ENCODE peak calls at places on chromosomes 5 and 9, in six cellular contexts. C is tibial nerve, L is mucosa of descending colon, S is pancreas, Q is lower lobe of right lung, J is ovary. T is an unnamed sample.
A peak's percentile ranks its signal among the peaks of the same experiment; 100 is the strongest.

GRCh38 chr5:68661237-68661636 is 432.6 kb upstream of the SLC30A5 start:
- DNase-seq in S (no peak), Q (no peak), J (no peak), L (peak; percentile 60), C (no peak), T (no peak)

GRCh38 chr5:6728011-6728794 is 15.0 kb downstream of the TENT4A start:
- DNase-seq in S (no peak), J (peak; percentile 4), C (no peak), Q (no peak), L (no peak), T (no peak)

GRCh38 chr5:16916262-16916878 is 19.7 kb downstream of the MYO10 start:
- DNase-seq in S (no peak), C (no peak), Q (no peak), L (no peak), J (no peak), T (no peak)

GRCh38 chr5:58505502-58505901 is 14.3 kb downstream of the GAPT start:
- DNase-seq in J (no peak), C (no peak), S (no peak), Q (no peak), L (no peak), T (no peak)

GRCh38 chr9:78235296-78235770 is 542 bp upstream of the CEP78 start:
- DNase-seq in Q (no peak), S (no peak), C (no peak), L (no peak), J (no peak), T (no peak)

GRCh38 chr9:29150606-29151005 is 1577.3 kb upstream of the C9orf72 start:
- DNase-seq in J (no peak), Q (no peak), S (no peak), L (no peak), C (no peak), T (no peak)

GRCh38 chr9:131589124-131589711 is 43.9 kb downstream of the PRRT1B start:
- DNase-seq in L (no peak), J (no peak), C (no peak), S (no peak), Q (no peak), T (no peak)

GRCh38 chr5:39209924-39210323 is 9.4 kb downstream of the FYB1 start:
- DNase-seq in S (no peak), L (peak; percentile 60), C (no peak), J (no peak), Q (no peak), T (no peak)

GRCh38 chr5:161483721-161484120 is 62.8 kb downstream of the GABRB2 start:
- DNase-seq in S (no peak), Q (no peak), C (no peak), J (no peak), L (no peak), T (no peak)

GRCh38 chr9:127919253-127919815 is 2.5 kb upstream of the ST6GALNAC4 start:
- DNase-seq in J (peak; percentile 87), Q (peak; percentile 91), L (peak; percentile 76), C (peak; percentile 86), S (peak; percentile 70), T (no peak)

GRCh38 chr9:104301770-104302169 is 202.3 kb upstream of the OR13F1 start:
- DNase-seq in J (no peak), C (no peak), S (no peak), Q (no peak), L (no peak), T (no peak)

GRCh38 chr5:149419532-149420485 is 40.7 kb upstream of the IL17B start:
- DNase-seq in L (no peak), C (no peak), Q (no peak), S (no peak), J (no peak), T (no peak)

GRCh38 chr9:115035872-115036612 is 81.9 kb downstream of the TNC start:
- DNase-seq in Q (no peak), L (no peak), S (no peak), J (no peak), C (no peak), T (no peak)

GRCh38 chr5:51226420-51226735 is 156.9 kb upstream of the ISL1 start:
- DNase-seq in C (no peak), J (no peak), L (no peak), Q (peak; percentile 50), S (no peak), T (peak; percentile 9)

GRCh38 chr9:88339322-88339721 is 48.9 kb upstream of the SPIN1 start:
- DNase-seq in Q (no peak), C (no peak), S (no peak), L (no peak), J (no peak), T (no peak)

GRCh38 chr5:78527925-78528324 is 120.6 kb downstream of the LHFPL2 start:
- DNase-seq in S (no peak), J (no peak), C (no peak), L (no peak), Q (no peak), T (no peak)

GRCh38 chr9:114471157-114471556 is 34.1 kb downstream of the WHRN start:
- DNase-seq in C (no peak), S (no peak), J (no peak), L (no peak), Q (no peak), T (no peak)

GRCh38 chr5:172496671-172497371 is 42.5 kb upstream of the SH3PXD2B start:
- DNase-seq in S (no peak), C (no peak), L (no peak), J (peak; percentile 48), Q (no peak), T (no peak)

GRCh38 chr9:103203172-103203571 is 208.0 kb downstream of the CYLC2 start:
- DNase-seq in L (no peak), Q (no peak), C (no peak), S (no peak), J (no peak), T (no peak)

GRCh38 chr9:85040141-85040540 is 370.6 kb downstream of the NTRK2 start:
- DNase-seq in Q (no peak), S (no peak), L (no peak), J (no peak), C (no peak), T (no peak)

GRCh38 chr9:125484632-125485282 is 222.3 kb downstream of the MAPKAP1 start:
- DNase-seq in Q (no peak), C (no peak), J (peak; percentile 61), L (no peak), S (no peak), T (no peak)

GRCh38 chr5:141853895-141854626 is 24.1 kb downstream of the PCDH1 start:
- DNase-seq in S (no peak), Q (no peak), J (no peak), C (no peak), L (no peak), T (no peak)

DNA sequence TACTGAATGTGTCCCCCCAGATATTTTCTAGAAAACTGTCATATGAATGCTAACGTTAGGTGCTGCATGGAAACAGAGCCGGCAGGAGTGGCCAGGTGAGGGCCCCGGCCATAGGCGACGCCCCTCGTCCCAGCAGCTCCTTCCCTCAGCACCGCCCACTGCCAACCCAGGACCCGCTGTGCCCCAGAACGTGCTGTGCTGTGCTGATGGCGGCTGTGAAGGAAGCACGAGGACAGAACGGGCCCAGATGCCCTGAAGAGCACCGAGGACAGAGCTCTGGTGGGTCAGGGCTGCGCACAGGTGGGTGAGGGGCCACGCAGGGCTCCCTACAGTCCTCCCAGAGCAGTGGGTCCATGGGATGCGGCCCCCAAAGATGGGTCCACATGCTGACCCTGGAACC is 30.3 kb downstream of the LPCAT1 start:
- DNase-seq in Q (no peak), L (no peak), S (no peak), C (no peak), J (no peak), T (no peak)
- H3K4me1 ChIP-seq in Q (peaks cover 17% of the 10 kb centered on the region), L (no peaks in the 10 kb centered on the region), S (no peaks in the 10 kb centered on the region), C (no peaks in the 10 kb centered on the region), J (no peaks in the 10 kb centered on the region), T (no peaks in the 10 kb centered on the region)

GRCh38 chr5:174736351-174736721 is 12.0 kb downstream of the MSX2 start:
- DNase-seq in Q (no peak), S (no peak), C (no peak), L (no peak), J (no peak), T (no peak)

GRCh38 chr5:174737335-174737734 is 13.0 kb downstream of the MSX2 start:
- DNase-seq in S (no peak), J (no peak), Q (no peak), C (no peak), L (no peak), T (no peak)

GRCh38 chr5:174734571-174735497 is 10.5 kb downstream of the MSX2 start:
- DNase-seq in J (no peak), S (no peak), Q (no peak), L (no peak), C (no peak), T (no peak)

GRCh38 chr5:174736777-174737176 is 12.4 kb downstream of the MSX2 start:
- DNase-seq in C (no peak), L (no peak), J (no peak), Q (no peak), S (no peak), T (no peak)

DNA sequence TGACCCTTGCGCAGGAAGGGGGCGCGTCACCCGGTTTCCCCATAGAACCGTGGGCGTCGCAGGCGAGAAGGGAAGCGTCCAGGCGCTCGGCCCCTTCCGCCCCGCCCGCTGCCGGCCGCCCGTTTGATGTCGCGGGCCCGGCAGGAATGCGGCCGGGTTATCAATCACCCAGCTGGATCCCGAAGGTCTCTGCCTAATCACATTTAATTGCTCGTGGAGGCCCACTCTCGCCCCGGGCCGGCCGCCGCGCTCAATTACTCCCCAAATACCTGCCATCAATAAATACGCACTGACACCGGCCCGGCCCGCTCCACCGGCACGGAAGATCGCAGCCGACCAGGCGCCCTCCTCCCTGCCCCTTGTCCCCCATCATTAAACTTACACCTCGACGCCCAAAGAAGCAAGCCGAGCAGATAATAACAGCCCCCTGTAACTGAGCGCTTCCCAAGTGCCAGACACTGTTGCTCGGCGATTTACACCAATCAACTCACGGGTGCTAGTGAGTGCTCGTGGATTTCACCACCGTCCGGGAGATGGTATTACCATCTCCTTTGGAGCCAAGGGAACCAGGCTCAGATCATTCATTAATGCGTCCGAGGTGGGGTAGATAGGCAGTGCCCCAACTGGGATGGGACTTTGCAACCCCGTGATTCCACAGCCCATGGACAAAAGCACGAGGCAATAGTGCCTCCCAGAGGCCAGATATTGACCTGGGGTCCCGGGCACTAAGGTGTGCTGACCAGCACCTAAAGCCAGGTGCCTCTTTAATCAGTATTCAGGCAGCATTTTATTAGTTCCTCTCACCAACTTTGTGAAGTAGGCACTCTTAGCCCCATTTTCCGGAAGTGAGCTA is 11.3 kb downstream of the MSX2 start:
- DNase-seq in S (no peak), L (no peak), Q (no peak), C (no peak), J (no peak), T (peak; percentile 72)
- H3K4me3 ChIP-seq in S (no peak overlapping the region), L (no peak overlapping the region), Q (no peak overlapping the region), C (no peak overlapping the region), J (no peak overlapping the region), T (peak overlapping the region; percentile 19)

GRCh38 chr5:83498585-83498984 is 27.0 kb downstream of the VCAN start:
- DNase-seq in C (no peak), L (no peak), J (no peak), S (no peak), Q (no peak), T (no peak)
- H3K36me3 ChIP-seq in C (no peaks in the 10 kb centered on the region), L (no peaks in the 10 kb centered on the region), J (no peaks in the 10 kb centered on the region), S (no peaks in the 10 kb centered on the region), Q (peaks cover 5% of the 10 kb centered on the region), T (no peaks in the 10 kb centered on the region)

DNA sequence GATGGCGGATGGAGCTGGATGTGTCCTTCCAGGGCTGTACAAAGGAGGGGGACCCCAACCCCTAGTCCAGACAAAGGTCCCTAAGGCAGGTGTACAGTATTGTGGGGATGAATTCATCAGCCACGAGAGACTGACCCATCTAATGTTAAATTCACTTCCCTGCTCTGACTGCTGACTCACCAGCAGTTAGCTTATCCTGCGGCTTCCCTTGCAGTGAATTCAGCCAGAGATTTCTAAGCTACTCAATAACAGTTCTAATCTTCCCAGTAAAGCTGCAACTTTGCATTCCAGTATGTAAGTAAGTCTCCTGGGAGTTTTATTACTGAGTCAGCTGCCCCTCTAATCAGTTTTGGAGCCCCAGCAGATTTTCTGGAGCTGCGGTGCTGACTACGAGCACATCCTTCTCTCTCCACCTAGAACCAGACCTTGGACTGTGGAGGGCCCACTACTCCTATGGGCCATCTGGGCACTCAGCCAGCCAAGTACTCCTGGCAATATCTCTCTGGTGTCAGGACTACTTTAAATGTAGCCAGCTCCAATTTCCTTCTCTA is 16.1 kb downstream of the B4GALT1 start:
- DNase-seq in L (peak; percentile 64), Q (no peak), S (no peak), C (no peak), J (peak; percentile 79), T (peak; percentile 80)
- H3K4me1 ChIP-seq in L (peaks cover 33% of the 10 kb centered on the region), Q (peaks cover 89% of the 10 kb centered on the region), S (peaks cover 24% of the 10 kb centered on the region), C (peaks cover 67% of the 10 kb centered on the region), J (peaks cover 8% of the 10 kb centered on the region), T (peaks cover 14% of the 10 kb centered on the region)